ENCODE peak calls at places on chromosomes 16 and 17, in four cellular contexts. T is GM06990, S is hippocampal formation, U is osteoblast. L is an unnamed sample.

GRCh38 chr16:29943846-29944669 is 17.8 kb upstream of the TMEM219 start:
- DNase-seq in U (peak; percentile 95), T (no peak), S (no peak), L (peak; percentile 70)

GRCh38 chr16:5604770-5605169 is 507.2 kb upstream of the EEF2KMT start:
- DNase-seq in U (no peak), T (no peak), S (no peak), L (no peak)

GRCh38 chr16:22162658-22163009 is 328 bp downstream of the SDR42E2 start:
- DNase-seq in T (no peak), U (no peak), S (no peak), L (no peak)

GRCh38 chr17:17836818-17837379 is at the start of gene SREBF1:
- DNase-seq in S (peak; percentile 55), U (peak; percentile 96), T (peak; percentile 81), L (no peak)

GRCh38 chr17:10631048-10631700 is 25.9 kb downstream of the MYH3 start:
- DNase-seq in U (peak; percentile 90), T (no peak), S (no peak), L (no peak)

GRCh38 chr16:75044800-75045361 is 46.1 kb downstream of the ZNRF1 start:
- DNase-seq in T (no peak), S (no peak), U (no peak), L (no peak)

GRCh38 chr17:80265205-80266068 is 4.8 kb downstream of the RNF213 start:
- DNase-seq in U (no peak), T (peak; percentile 59), S (no peak), L (no peak)

GRCh38 chr17:2542056-2542455 is 30.4 kb upstream of the METTL16 start:
- DNase-seq in U (no peak), T (no peak), S (no peak), L (no peak)

GRCh38 chr17:82388922-82389283 is 17.3 kb downstream of the UTS2R start:
- DNase-seq in S (no peak), T (no peak), U (no peak), L (no peak)

GRCh38 chr17:55122114-55122513 is 142.6 kb upstream of the HLF start:
- DNase-seq in S (no peak), T (no peak), U (no peak), L (no peak)

GRCh38 chr16:87956169-87956770 is 5.0 kb downstream of the BANP start:
- DNase-seq in T (peak; percentile 69), S (no peak), U (peak; percentile 93), L (no peak)

GRCh38 chr16:48499822-48500440 is 110.0 kb downstream of the N4BP1 start:
- DNase-seq in U (peak; percentile 93), T (no peak), S (peak; percentile 11), L (peak; percentile 63)

GRCh38 chr17:82300707-82301270 is 16.6 kb downstream of the CD7 start:
- DNase-seq in U (peak; percentile 97), T (peak; percentile 64), S (peak; percentile 13), L (no peak)

GRCh38 chr16:4137438-4137837 is 21.2 kb upstream of the ADCY9 start:
- DNase-seq in T (no peak), S (no peak), U (no peak), L (no peak)

GRCh38 chr17:9837551-9838471 is 12.1 kb downstream of the GLP2R start:
- DNase-seq in U (no peak), S (no peak), T (no peak), L (no peak)

GRCh38 chr17:9943343-9943742 is 38.3 kb upstream of the RCVRN start:
- DNase-seq in U (no peak), S (no peak), T (no peak), L (no peak)

GRCh38 chr16:56041556-56042140 is 149.6 kb upstream of the GNAO1 start:
- DNase-seq in T (peak; percentile 6), S (no peak), U (no peak), L (no peak)

GRCh38 chr17:49361902-49362722 is at the start of gene ZNF652:
- DNase-seq in S (peak; percentile 87), U (peak; percentile 99), T (peak; percentile 96), L (no peak)

GRCh38 chr17:57921342-57921741 is 33.9 kb downstream of the CUEDC1 start:
- DNase-seq in U (peak; percentile 49), T (no peak), S (no peak), L (no peak)

GRCh38 chr17:82933911-82934310 is 94.1 kb upstream of the ZNF750 start:
- DNase-seq in U (peak; percentile 21), S (no peak), T (no peak), L (no peak)

GRCh38 chr17:55446581-55447205 is 25.1 kb upstream of the MMD start:
- DNase-seq in T (no peak), S (no peak), U (no peak), L (no peak)

GRCh38 chr17:8621585-8621984 is 8.9 kb downstream of the MYH10 start:
- DNase-seq in S (no peak), U (peak; percentile 86), T (no peak), L (no peak)

GRCh38 chr16:84718-85452 is 6.9 kb downstream of the MPG start:
- DNase-seq in T (peak; percentile 63), S (no peak), U (peak; percentile 100), L (peak; percentile 61)

GRCh38 chr16:77211880-77212735 is 12.9 kb downstream of the SYCE1L start:
- DNase-seq in U (peak; percentile 82), S (no peak), T (peak; percentile 76), L (no peak)

GRCh38 chr16:53207810-53208752 is 153.3 kb downstream of the CHD9 start:
- DNase-seq in U (peak; percentile 83), T (peak; percentile 62), S (peak; percentile 54), L (peak; percentile 46)

GRCh38 chr16:27839419-27839818 is 224.1 kb downstream of the GSG1L start:
- DNase-seq in U (peak; percentile 83), T (no peak), S (no peak), L (no peak)

GRCh38 chr17:41490022-41490421 is 312 bp upstream of the KRT36 start:
- DNase-seq in T (no peak), S (no peak), U (no peak), L (no peak)

GRCh38 chr17:13415877-13416416 is 185.8 kb downstream of the HS3ST3A1 start:
- DNase-seq in T (no peak), U (peak; percentile 82), S (no peak), L (no peak)

GRCh38 chr17:30344283-30345088 is 10.6 kb upstream of the TMIGD1 start:
- DNase-seq in S (peak; percentile 68), T (no peak), U (no peak), L (peak; percentile 24)

GRCh38 chr17:4161560-4162221 is 18.7 kb downstream of the CYB5D2 start:
- DNase-seq in T (no peak), S (no peak), U (no peak), L (no peak)